ENCODE peak calls at places on chromosomes 16 and 17, in seven cellular contexts. F is cardiac muscle cell, I is heart right ventricle, C is ascending aorta, A is aorta, P is heart left ventricle, K is OCI-LY7. H is an unnamed sample.
A peak's percentile ranks its signal among the peaks of the same experiment; 100 is the strongest.

GRCh38 chr16:1559446-1559975 is 26.0 kb downstream of the TMEM204 start:
- DNase-seq in F (no peak), I (no peak), C (no peak), A (no peak), P (no peak), K (no peak), H (no peak)

GRCh38 chr17:46982577-46982976 is 3.5 kb upstream of the RPRML start:
- DNase-seq in F (no peak), I (no peak), C (no peak), A (no peak), P (no peak), K (no peak), H (no peak)

GRCh38 chr16:75238132-75238852 is 13.1 kb downstream of the BCAR1 start:
- DNase-seq in F (peak; percentile 92), I (peak; percentile 83), C (peak; percentile 67), A (peak; percentile 90), P (peak; percentile 87), K (no peak), H (no peak)

GRCh38 chr17:77778636-77779524 is 179.6 kb upstream of the TNRC6C start:
- DNase-seq in F (no peak), I (peak; percentile 83), C (peak; percentile 47), A (peak; percentile 92), P (peak; percentile 82), K (no peak), H (peak; percentile 53)

GRCh38 chr17:38885728-38886642 is 16.1 kb downstream of the LASP1 start:
- DNase-seq in F (peak; percentile 46), I (no peak), C (no peak), A (no peak), P (no peak), K (no peak), H (no peak)

GRCh38 chr17:7549401-7550055 is 670 bp downstream of the TNFSF12 start:
- DNase-seq in F (no peak), I (no peak), C (no peak), A (peak; percentile 58), P (no peak), K (no peak), H (peak; percentile 44)

GRCh38 chr17:47941998-47942490 is 673 bp downstream of the PNPO start:
- DNase-seq in F (no peak), I (no peak), C (no peak), A (no peak), P (no peak), K (peak; percentile 28), H (no peak)

GRCh38 chr16:51151435-51151950 is 423 bp upstream of the SALL1 start:
- DNase-seq in F (peak; percentile 89), I (peak; percentile 63), C (no peak), A (no peak), P (peak; percentile 42), K (no peak), H (no peak)

GRCh38 chr17:79915850-79916430 is 76.7 kb upstream of the CBX4 start:
- DNase-seq in F (peak; percentile 50), I (peak; percentile 52), C (no peak), A (no peak), P (peak; percentile 41), K (peak; percentile 51), H (peak; percentile 89)

GRCh38 chr16:61887903-61888302 is 148.3 kb downstream of the CDH8 start:
- DNase-seq in F (peak; percentile 26), I (peak; percentile 4), C (no peak), A (peak; percentile 59), P (no peak), K (peak; percentile 55), H (no peak)

GRCh38 chr16:57801856-57802634 is at the start of gene KIFC3:
- DNase-seq in F (peak; percentile 84), I (peak; percentile 91), C (peak; percentile 50), A (peak; percentile 94), P (peak; percentile 92), K (peak; percentile 12), H (peak; percentile 87)

GRCh38 chr17:17313350-17313991 is 10.3 kb downstream of the NT5M start:
- DNase-seq in F (peak; percentile 30), I (peak; percentile 19), C (no peak), A (no peak), P (no peak), K (peak; percentile 74), H (peak; percentile 65)

DNA sequence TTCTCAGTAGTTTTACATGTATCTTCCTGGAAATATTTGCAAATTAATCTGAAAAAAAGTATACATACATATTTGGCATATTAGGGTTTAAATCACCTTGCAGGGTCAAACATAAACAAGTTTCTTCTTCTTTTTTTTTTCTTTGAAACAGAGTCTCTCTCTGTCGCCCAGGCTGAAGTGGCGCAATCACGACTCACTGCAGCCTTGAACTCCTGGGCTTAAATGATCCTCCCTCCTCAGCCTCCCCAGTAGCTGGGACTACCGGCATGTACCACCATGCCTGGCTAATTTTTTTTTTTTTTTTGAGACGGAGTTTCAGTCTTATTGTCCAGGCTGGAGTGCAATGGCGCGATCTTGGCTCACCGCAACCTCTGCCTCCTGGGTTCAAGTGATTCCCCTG is 12.6 kb upstream of the FUS start:
- DNase-seq in F (no peak), I (no peak), C (no peak), A (no peak), P (no peak), K (no peak), H (no peak)
- H3K27ac ChIP-seq in F (no peak overlapping the region), I (no peak overlapping the region), C (no peak overlapping the region), A (no peak overlapping the region), P (no peak overlapping the region), K (no peak overlapping the region), H (no peak overlapping the region)

GRCh38 chr17:68322630-68323029 is 31.3 kb downstream of the ARSG start:
- DNase-seq in F (no peak), I (no peak), C (no peak), A (no peak), P (no peak), K (no peak), H (no peak)
- H3K4me3 ChIP-seq in F (no peak overlapping the region), I (no peak overlapping the region), C (no peak overlapping the region), A (no peak overlapping the region), P (no peak overlapping the region), K (no peak overlapping the region), H (no peak overlapping the region)

GRCh38 chr16:85015481-85016177 is 4.3 kb upstream of the ZDHHC7 start:
- DNase-seq in F (no peak), I (no peak), C (no peak), A (no peak), P (no peak), K (no peak), H (no peak)

GRCh38 chr16:85018529-85019236 is 7.3 kb upstream of the ZDHHC7 start:
- DNase-seq in F (no peak), I (no peak), C (no peak), A (peak; percentile 30), P (no peak), K (no peak), H (peak; percentile 44)

GRCh38 chr16:85017603-85018002 is 6.3 kb upstream of the ZDHHC7 start:
- DNase-seq in F (no peak), I (no peak), C (no peak), A (no peak), P (no peak), K (no peak), H (no peak)

GRCh38 chr16:85019659-85020245 is 7.8 kb upstream of the KIAA0513 start:
- DNase-seq in F (no peak), I (no peak), C (no peak), A (no peak), P (no peak), K (no peak), H (no peak)

DNA sequence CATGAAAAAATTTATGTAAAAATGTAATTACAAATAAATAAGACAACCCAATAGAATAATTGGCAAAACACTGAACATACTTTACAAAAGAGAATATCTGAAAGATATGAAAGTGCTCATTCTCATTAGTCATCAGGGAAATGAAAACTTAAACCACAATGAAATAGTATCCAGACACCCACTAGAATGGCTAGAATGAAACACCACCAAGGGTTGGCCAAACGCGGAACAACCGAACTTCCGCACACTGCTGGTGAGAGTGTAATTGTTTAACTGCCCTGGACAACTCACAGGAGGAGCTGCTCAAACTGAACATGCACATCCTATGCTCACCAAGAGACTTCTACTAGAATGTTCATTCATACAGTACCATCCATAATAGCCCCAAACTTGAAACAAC is 5.8 kb upstream of the ZDHHC7 start:
- DNase-seq in F (peak; percentile 45), I (no peak), C (no peak), A (peak; percentile 66), P (no peak), K (no peak), H (no peak)
- H3K4me1 ChIP-seq in F (peaks cover 2% of the 10 kb centered on the region), I (peaks cover 6% of the 10 kb centered on the region), C (peaks cover 2% of the 10 kb centered on the region), A (peaks cover 2% of the 10 kb centered on the region), P (peaks cover under 1% of the 10 kb centered on the region), K (no peaks in the 10 kb centered on the region), H (peaks cover 35% of the 10 kb centered on the region)

DNA sequence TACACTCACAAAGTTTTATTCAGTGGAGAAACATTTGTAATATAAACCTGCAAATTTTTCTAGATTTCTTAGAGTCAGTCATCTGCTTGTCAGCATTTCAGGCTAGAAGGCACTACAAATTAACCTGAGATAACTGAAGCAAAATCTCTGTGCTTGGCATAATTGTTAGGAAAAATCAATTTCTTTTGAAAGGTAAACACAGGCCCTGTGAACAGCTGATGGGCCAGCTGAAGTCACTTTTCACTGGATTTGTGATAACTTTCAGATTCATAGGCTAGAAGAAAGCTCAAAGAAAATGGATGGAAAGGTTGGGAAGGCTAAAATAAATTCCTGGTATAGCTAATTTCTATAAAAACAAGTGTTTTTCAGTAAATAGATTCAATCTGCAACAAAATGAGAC is 34.0 kb upstream of the SLC6A2 start:
- DNase-seq in F (no peak), I (no peak), C (no peak), A (no peak), P (no peak), K (no peak), H (no peak)
- H3K27ac ChIP-seq in F (no peak overlapping the region), I (no peak overlapping the region), C (no peak overlapping the region), A (no peak overlapping the region), P (no peak overlapping the region), K (no peak overlapping the region), H (no peak overlapping the region)

GRCh38 chr17:66677201-66677981 is 157.5 kb upstream of the CACNG5 start:
- DNase-seq in F (peak; percentile 82), I (no peak), C (no peak), A (no peak), P (no peak), K (no peak), H (no peak)

GRCh38 chr17:66679631-66680517 is 155.0 kb upstream of the CACNG5 start:
- DNase-seq in F (no peak), I (no peak), C (no peak), A (no peak), P (no peak), K (no peak), H (no peak)

GRCh38 chr17:66678827-66679226 is 156.1 kb upstream of the CACNG5 start:
- DNase-seq in F (no peak), I (no peak), C (no peak), A (no peak), P (no peak), K (no peak), H (no peak)

GRCh38 chr17:66676421-66676820 is 158.5 kb upstream of the CACNG5 start:
- DNase-seq in F (no peak), I (no peak), C (no peak), A (no peak), P (no peak), K (no peak), H (peak; percentile 76)

GRCh38 chr17:66678061-66678460 is 156.9 kb upstream of the CACNG5 start:
- DNase-seq in F (no peak), I (no peak), C (no peak), A (no peak), P (no peak), K (no peak), H (no peak)
- H3K4me3 ChIP-seq in F (no peak overlapping the region), I (no peak overlapping the region), C (no peak overlapping the region), A (no peak overlapping the region), P (no peak overlapping the region), K (no peak overlapping the region), H (no peak overlapping the region)

H was measured in left lung.